ENCODE peak calls at places on chromosomes 11 and 22, in five cellular contexts. X is WTC11, T is H1, Q is GM12878, L is K562. U is an unnamed sample.

GRCh38 chr11:1290052-1291040 is 19.1 kb downstream of the TOLLIP start:
- DNase-seq in X (no peak), T (no peak), Q (no peak), L (no peak), U (no peak)

GRCh38 chr11:126079640-126080205 is 17.1 kb upstream of the CDON start:
- DNase-seq in X (peak), T (no peak), Q (no peak), L (no peak), U (peak)

GRCh38 chr11:16607675-16608644 is 130.5 kb upstream of the C11orf58 start:
- DNase-seq in X (peak), T (no peak), Q (no peak), L (peak), U (no peak)

GRCh38 chr11:100356035-100356434 is 331.1 kb upstream of the ARHGAP42 start:
- DNase-seq in X (no peak), T (no peak), Q (no peak), L (no peak), U (no peak)

GRCh38 chr11:12150831-12151382 is 40.5 kb downstream of the MICAL2 start:
- DNase-seq in X (no peak), T (no peak), Q (no peak), L (peak), U (no peak)

GRCh38 chr11:26806209-26806608 is 84.3 kb upstream of the SLC5A12 start:
- DNase-seq in X (no peak), T (no peak), Q (no peak), L (no peak), U (no peak)

GRCh38 chr11:13338437-13339069 is 61.0 kb downstream of the BMAL1 start:
- DNase-seq in X (no peak), T (no peak), Q (no peak), L (peak), U (no peak)

GRCh38 chr11:27723685-27724084 is 23.4 kb upstream of the BDNF start:
- DNase-seq in X (no peak), T (no peak), Q (no peak), L (no peak), U (no peak)

GRCh38 chr11:2384723-2385041 is 7.6 kb downstream of the CD81 start:
- DNase-seq in X (no peak), T (no peak), Q (no peak), L (no peak), U (no peak)

GRCh38 chr11:36196476-36197099 is 92.6 kb downstream of the COMMD9 start:
- DNase-seq in X (no peak), T (no peak), Q (no peak), L (no peak), U (no peak)

GRCh38 chr22:43401233-43401632 is 10.6 kb upstream of the MPPED1 start:
- DNase-seq in X (peak), T (no peak), Q (no peak), L (no peak), U (no peak)

GRCh38 chr11:110988731-110989130 is 256.8 kb upstream of the POU2AF2 start:
- DNase-seq in X (no peak), T (no peak), Q (no peak), L (no peak), U (no peak)

GRCh38 chr22:16949561-16949960 is 58.5 kb downstream of the GAB4 start:
- DNase-seq in X (no peak), T (no peak), Q (peak), L (no peak), U (no peak)

GRCh38 chr11:70913715-70914231 is 338.6 kb downstream of the SHANK2 start:
- DNase-seq in X (peak), T (peak), Q (no peak), L (no peak), U (no peak)

GRCh38 chr11:130999086-130999485 is 82.8 kb upstream of the SNX19 start:
- DNase-seq in X (no peak), T (no peak), Q (no peak), L (no peak), U (no peak)

GRCh38 chr11:69240332-69241074 is 53.5 kb upstream of the MYEOV start:
- DNase-seq in X (no peak), T (no peak), Q (no peak), L (no peak), U (no peak)

GRCh38 chr11:65504671-65505433 is 6.0 kb downstream of the MALAT1 start:
- DNase-seq in X (no peak), T (no peak), Q (no peak), L (no peak), U (no peak)

GRCh38 chr11:118625976-118626375 is 18.6 kb downstream of the PHLDB1 start:
- DNase-seq in X (no peak), T (no peak), Q (no peak), L (peak), U (no peak)
- TF ChIP-seq ATF2 in X (no peak), T (no peak), Q (no peak), L (no peak), U (no peak)

GRCh38 chr22:38817196-38817595 is 23.3 kb upstream of the DNAL4 start:
- DNase-seq in X (no peak), T (no peak), Q (no peak), L (no peak), U (no peak)

GRCh38 chr22:38815844-38816243 is 21.9 kb upstream of the DNAL4 start:
- DNase-seq in X (no peak), T (no peak), Q (no peak), L (no peak), U (no peak)

DNA sequence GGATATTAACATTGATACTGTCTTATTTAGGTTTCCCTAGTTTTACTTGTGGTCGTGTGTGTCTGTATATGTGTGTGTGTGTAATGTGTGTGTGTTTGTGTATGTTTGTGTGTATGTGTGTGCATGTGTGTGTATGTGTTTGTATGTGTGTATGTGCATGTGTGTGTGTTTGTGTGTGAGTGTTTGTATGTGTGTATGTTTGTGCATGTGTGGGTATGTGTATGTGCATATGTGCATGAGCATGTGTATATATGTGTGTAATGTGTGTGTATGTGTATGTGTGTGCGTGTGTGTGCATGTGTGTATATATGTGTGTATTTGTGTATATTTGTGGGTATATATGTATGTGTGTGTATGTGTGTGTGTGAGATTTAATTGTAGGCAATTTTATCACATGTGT is 17.3 kb upstream of the DNAL4 start:
- DNase-seq in X (no peak), T (no peak), Q (no peak), L (no peak), U (no peak)
- TF ChIP-seq ATF2 in X (no peak), T (no peak), Q (no peak), L (no peak), U (no peak)

DNA sequence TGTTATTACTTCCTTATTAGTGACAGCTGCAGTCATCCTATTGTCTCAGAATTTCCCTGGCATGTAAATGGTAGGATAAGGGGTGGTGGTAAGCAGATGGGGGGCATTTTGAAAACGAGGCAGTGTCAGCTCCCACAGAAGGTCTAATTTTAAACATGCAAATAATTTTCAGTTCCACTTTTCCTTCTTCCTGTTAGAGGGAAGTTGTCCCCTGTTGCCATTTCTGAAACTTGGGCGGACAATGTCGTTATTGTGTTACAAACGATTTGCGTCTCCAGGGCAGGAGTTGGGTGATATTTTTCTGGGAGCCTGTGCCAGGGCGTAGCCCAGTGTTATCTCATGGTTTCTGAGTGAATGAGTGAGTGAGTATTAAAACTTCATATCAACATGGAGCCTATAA is 7.4 kb downstream of the PTPRJ start:
- DNase-seq in X (no peak), T (no peak), Q (no peak), L (no peak), U (no peak)
- TF ChIP-seq ATF2 in X (no peak), T (no peak), Q (no peak), L (no peak), U (no peak)

DNA sequence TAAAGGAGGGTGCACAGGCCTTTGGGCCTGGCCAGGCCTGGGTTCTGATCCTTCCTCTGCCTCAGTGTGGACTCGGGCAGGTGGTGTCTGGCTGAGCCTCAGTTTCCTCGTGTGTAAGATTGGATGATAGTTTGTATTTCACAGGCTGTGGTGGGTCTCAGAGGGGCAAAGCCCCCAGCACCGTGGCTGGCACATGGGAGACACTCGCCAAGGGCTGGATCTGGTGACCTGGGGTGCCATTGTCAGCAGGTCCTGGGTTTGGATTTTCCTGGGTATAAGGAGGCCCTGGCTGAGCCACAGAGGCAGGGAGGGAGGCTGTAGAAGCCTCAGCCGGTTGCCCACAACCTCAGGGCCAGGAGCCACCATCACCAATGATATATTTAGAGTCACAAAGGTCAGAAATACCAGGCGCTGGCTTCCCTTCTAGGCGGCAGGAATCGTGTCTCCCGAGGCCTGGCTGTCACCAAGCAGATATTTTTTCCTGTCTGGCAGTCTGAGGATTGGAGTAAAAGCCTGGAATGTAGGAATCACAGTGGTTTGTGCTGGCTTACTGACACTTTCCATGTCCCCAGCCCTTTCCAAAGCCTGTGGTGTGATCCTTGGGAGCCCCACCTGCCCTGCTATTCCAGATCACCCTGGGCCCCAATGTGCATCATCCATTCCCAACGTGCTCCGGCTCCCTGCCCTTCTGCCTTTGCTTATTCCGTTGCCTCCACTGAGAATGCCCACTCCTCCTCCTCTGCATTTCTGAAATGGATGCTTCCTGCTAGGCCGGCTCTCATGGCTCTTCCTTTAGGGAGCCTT is 15.6 kb downstream of the KCNC1 start:
- DNase-seq in X (no peak), T (no peak), Q (no peak), L (no peak), U (no peak)
- TF ChIP-seq ATF2 in X (no peak), T (no peak), Q (no peak), L (no peak), U (no peak)

GRCh38 chr11:127895776-127896175 is 691.6 kb downstream of the ETS1 start:
- DNase-seq in X (no peak), T (no peak), Q (no peak), L (no peak), U (no peak)

GRCh38 chr11:127888396-127888795 is 699.0 kb downstream of the ETS1 start:
- DNase-seq in X (no peak), T (no peak), Q (no peak), L (no peak), U (no peak)

GRCh38 chr11:127890026-127890611 is 697.2 kb downstream of the ETS1 start:
- DNase-seq in X (no peak), T (no peak), Q (no peak), L (no peak), U (no peak)
- TF ChIP-seq ATF2 in X (no peak), T (no peak), Q (no peak), L (no peak), U (no peak)

GRCh38 chr22:33969052-33969451 is 48.8 kb upstream of the LARGE1 start:
- DNase-seq in X (no peak), T (no peak), Q (no peak), L (no peak), U (no peak)
- TF ChIP-seq ATF2 in X (no peak), T (no peak), Q (no peak), L (no peak), U (no peak)

DNA sequence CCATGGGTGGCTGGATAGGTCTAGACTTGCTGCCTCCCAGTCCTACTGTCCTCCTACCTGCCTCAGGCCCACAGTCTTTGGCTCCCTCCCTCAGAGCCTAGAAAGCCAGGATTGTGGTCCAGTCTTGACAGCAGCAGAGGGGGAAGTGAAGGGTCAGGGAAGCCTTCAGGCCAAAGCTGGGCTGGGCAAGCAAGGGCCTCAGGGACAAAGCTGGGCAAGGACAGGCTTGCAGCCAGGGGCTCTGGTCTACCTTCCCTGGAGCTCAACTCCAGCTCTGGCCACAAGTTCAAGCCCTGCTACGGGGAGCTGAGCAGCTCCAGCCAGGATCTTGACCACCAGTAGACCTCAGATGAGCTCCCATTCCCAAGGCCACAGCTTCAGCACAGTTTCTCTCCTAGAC is 14.9 kb downstream of the LMO1 start:
- DNase-seq in X (peak), T (no peak), Q (no peak), L (no peak), U (no peak)
- TF ChIP-seq ATF2 in X (no peak), T (no peak), Q (no peak), L (no peak), U (no peak)

GRCh38 chr22:31585161-31585859 is 76.7 kb downstream of the PISD start:
- DNase-seq in X (no peak), T (no peak), Q (no peak), L (peak), U (peak)
- TF ChIP-seq ATF2 in X (no peak), T (no peak), Q (no peak), L (no peak), U (no peak)

DNA sequence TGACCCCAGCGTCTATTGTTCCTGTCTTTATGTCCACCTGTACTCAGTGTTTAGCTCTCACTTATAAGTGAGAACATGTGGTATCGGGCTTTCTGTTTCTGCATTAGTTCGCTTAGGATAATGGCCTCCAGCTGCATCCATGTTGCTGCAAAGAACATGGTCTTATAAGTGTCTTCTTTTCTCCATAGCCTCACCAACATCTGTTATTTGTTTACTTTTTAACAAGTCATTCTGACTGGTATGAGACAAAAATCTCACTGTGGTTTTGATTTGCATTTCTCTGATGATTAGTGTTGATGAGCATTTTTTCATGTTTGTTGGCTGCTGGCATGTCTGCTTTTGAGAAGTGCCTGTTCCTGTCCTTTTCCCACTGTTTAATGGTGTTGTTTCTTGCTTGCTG is 21.7 kb upstream of the SLN start:
- DNase-seq in X (no peak), T (no peak), Q (peak), L (no peak), U (no peak)
- TF ChIP-seq ATF2 in X (no peak), T (no peak), Q (no peak), L (no peak), U (no peak)

U was measured in HepG2.